ENCODE peak calls at places on chromosomes 11 and 22, in seven cellular contexts. Q is PC-3, C is dorsolateral prefrontal cortex, Y is LNCaP clone FGC, R is MM.1S, U is heart left ventricle, F is HFF-Myc. G is an unnamed sample.

GRCh38 chr11:15027011-15027410 is 46.4 kb upstream of the CALCB start:
- DNase-seq in Q (no peak), C (no peak), Y (no peak), R (no peak), U (no peak), F (no peak), G (no peak)

GRCh38 chr11:44338031-44338430 is 28.1 kb upstream of the ALX4 start:
- DNase-seq in Q (no peak), C (no peak), Y (no peak), R (no peak), U (no peak), F (no peak), G (no peak)

GRCh38 chr22:20013382-20013871 is 3.2 kb downstream of the ARVCF start:
- DNase-seq in Q (no peak), C (peak), Y (no peak), R (no peak), U (peak), F (no peak), G (no peak)

GRCh38 chr11:69799582-69799981 is 19.6 kb downstream of the FGF3 start:
- DNase-seq in Q (peak), C (no peak), Y (no peak), R (no peak), U (no peak), F (peak), G (no peak)

GRCh38 chr11:75301602-75302345 is 49.7 kb downstream of the ARRB1 start:
- DNase-seq in Q (no peak), C (no peak), Y (no peak), R (no peak), U (no peak), F (no peak), G (no peak)

GRCh38 chr22:41237707-41238569 is 2.8 kb downstream of the CHADL start:
- DNase-seq in Q (peak), C (no peak), Y (peak), R (peak), U (peak), F (no peak), G (peak)

GRCh38 chr22:38696606-38697005 is 4.1 kb downstream of the JOSD1 start:
- DNase-seq in Q (peak), C (no peak), Y (no peak), R (no peak), U (no peak), F (peak), G (peak)

GRCh38 chr22:24553597-24554315 is 1.2 kb downstream of the GUCD1 start:
- DNase-seq in Q (no peak), C (no peak), Y (no peak), R (peak), U (peak), F (no peak), G (no peak)

GRCh38 chr22:20319041-20319744 is 667 bp downstream of the DGCR6L start:
- DNase-seq in Q (no peak), C (no peak), Y (no peak), R (peak), U (no peak), F (no peak), G (peak)

GRCh38 chr11:5324197-5324596 is at the start of gene OR51B2:
- DNase-seq in Q (no peak), C (no peak), Y (no peak), R (no peak), U (no peak), F (no peak), G (no peak)

GRCh38 chr11:92284107-92284506 is 59.5 kb downstream of the FAT3 start:
- DNase-seq in Q (no peak), C (no peak), Y (no peak), R (no peak), U (no peak), F (no peak), G (no peak)
- TF ChIP-seq CTCF in Q (no peak), C (no peak), Y (no peak), R (no peak), U (no peak), F (no peak), G (no peak)

GRCh38 chr11:27204527-27204926 is 158.5 kb downstream of the CCDC34 start:
- DNase-seq in Q (peak), C (no peak), Y (no peak), R (peak), U (no peak), F (no peak), G (no peak)
- TF ChIP-seq CTCF in Q (peak), C (no peak), Y (peak), R (peak), U (peak), F (peak), G (no peak)

GRCh38 chr11:125429174-125429707 is 66.8 kb downstream of the FEZ1 start:
- DNase-seq in Q (peak), C (peak), Y (no peak), R (peak), U (peak), F (no peak), G (no peak)
- TF ChIP-seq CTCF in Q (peak), C (peak), Y (peak), R (peak), U (peak), F (peak), G (peak)

GRCh38 chr11:67301313-67301921 is 1.9 kb upstream of the SSH3 start:
- DNase-seq in Q (no peak), C (no peak), Y (no peak), R (no peak), U (peak), F (no peak), G (peak)
- TF ChIP-seq CTCF in Q (no peak), C (no peak), Y (no peak), R (no peak), U (no peak), F (no peak), G (no peak)

DNA sequence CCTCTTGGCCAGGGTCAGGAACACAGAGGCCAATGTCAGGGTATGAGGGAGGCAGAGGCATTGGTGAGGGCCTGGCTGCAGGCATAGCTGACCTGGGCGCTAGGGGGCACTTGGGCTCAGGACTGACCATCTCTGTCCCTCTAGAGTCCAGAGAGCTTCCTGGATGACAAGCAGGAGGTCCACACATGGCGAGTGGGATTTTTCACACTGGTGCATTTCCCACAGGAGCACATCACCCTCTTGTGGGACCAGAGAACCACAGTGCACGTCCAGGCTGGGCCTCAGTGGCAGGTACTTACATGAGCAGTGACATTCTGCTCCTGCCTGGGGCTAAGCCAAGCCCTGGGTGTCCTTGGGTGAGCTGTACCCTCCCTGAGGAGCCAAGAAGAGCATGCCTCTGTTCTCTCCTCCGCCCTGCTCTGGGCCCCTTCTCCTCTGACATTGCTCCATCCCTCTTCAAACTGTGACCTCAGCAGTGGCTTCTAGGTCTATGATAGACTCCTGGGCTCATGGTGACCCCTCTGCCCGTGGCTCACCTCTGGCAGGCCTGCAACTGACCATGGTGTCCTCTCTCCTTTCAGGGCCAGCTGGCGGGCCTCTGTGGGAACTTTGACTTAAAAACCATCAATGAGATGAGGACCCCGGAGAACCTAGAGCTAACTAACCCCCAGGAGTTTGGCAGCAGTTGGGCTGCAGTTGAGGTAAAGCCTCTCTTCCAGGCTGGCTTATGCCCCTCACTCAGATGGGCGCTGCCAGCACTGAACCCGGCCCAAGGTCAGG is 46.6 kb downstream of the OTOG start:
- DNase-seq in Q (no peak), C (no peak), Y (no peak), R (no peak), U (no peak), F (no peak), G (peak)
- TF ChIP-seq CTCF in Q (peak), C (no peak), Y (no peak), R (no peak), U (no peak), F (no peak), G (no peak)

DNA sequence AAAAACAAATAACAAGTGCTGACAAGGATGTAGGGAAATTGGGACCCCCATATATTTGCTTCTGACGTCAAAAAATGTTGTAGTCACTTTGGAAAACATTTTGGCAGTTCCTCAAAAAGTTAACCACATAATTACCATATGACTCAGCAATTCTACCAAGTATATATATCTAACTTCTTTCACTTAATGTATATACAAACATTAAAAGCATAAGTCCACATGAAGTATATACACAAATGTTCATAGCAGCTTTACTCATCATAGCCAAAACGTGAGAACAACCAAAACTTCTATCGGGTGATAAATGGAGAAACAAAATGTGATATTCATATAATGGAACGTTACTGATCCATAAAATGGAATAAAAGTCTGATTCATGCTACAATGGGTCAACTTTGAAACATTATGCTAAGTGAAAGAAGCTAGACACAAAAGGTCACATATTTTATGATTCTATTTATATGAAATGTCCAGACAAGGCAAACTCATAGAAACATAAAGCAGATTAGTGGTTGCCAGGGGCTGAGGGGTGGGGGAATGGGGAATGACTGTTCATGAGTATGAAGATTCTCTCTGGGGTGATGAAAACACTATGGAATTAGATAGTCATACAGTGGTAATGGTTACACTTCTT is 48.7 kb upstream of the TEAD1 start:
- DNase-seq in Q (peak), C (no peak), Y (no peak), R (no peak), U (no peak), F (peak), G (no peak)
- TF ChIP-seq CTCF in Q (no peak), C (no peak), Y (no peak), R (no peak), U (no peak), F (no peak), G (no peak)

GRCh38 chr11:114179234-114179941 is 116.8 kb upstream of the NNMT start:
- DNase-seq in Q (no peak), C (peak), Y (peak), R (no peak), U (peak), F (no peak), G (no peak)
- TF ChIP-seq CTCF in Q (no peak), C (no peak), Y (no peak), R (no peak), U (no peak), F (no peak), G (no peak)

GRCh38 chr11:114400974-114401223 is 433 bp downstream of the RBM7 start:
- DNase-seq in Q (no peak), C (no peak), Y (no peak), R (no peak), U (no peak), F (no peak), G (no peak)
- TF ChIP-seq CTCF in Q (no peak), C (no peak), Y (no peak), R (no peak), U (no peak), F (no peak), G (no peak)